ENCODE peak calls at places on chromosomes 5 and 9, in ten cellular contexts. Z, N, Y, S, M, J, D, U, Q and I are unnamed samples.

GRCh38 chr9:129026442-129027223 is 1.5 kb downstream of the SH3GLB2 start:
- DNase-seq in Z (no peak), N (no peak), Y (peak), S (peak), M (peak), J (no peak), D (no peak), U (no peak), Q (no peak), I (no peak)

GRCh38 chr5:74575741-74576538 is 64.6 kb downstream of the ENC1 start:
- DNase-seq in Z (peak), N (no peak), Y (no peak), S (no peak), M (peak), J (no peak), D (no peak), U (no peak), Q (no peak), I (no peak)

GRCh38 chr5:73363911-73364730 is 84.5 kb downstream of the FOXD1 start:
- DNase-seq in Z (peak), N (no peak), Y (no peak), S (no peak), M (no peak), J (no peak), D (no peak), U (no peak), Q (no peak), I (no peak)

GRCh38 chr5:180640301-180640764 is 9.1 kb downstream of the FLT4 start:
- DNase-seq in Z (no peak), N (no peak), Y (no peak), S (peak), M (no peak), J (no peak), D (no peak), U (no peak), Q (no peak), I (no peak)

GRCh38 chr5:81755320-81755719 is 4.4 kb upstream of the SSBP2 start:
- DNase-seq in Z (peak), N (no peak), Y (peak), S (no peak), M (no peak), J (no peak), D (no peak), U (no peak), Q (no peak), I (no peak)

GRCh38 chr5:62486672-62487071 is 74.1 kb downstream of the IPO11 start:
- DNase-seq in Z (no peak), N (no peak), Y (no peak), S (no peak), M (no peak), J (no peak), D (no peak), U (no peak), Q (no peak), I (no peak)

GRCh38 chr9:116030532-116030931 is 123.1 kb upstream of the PAPPA start:
- DNase-seq in Z (no peak), N (no peak), Y (no peak), S (no peak), M (no peak), J (no peak), D (no peak), U (no peak), Q (no peak), I (no peak)

GRCh38 chr5:131406997-131407638 is 143.3 kb downstream of the CDC42SE2 start:
- DNase-seq in Z (no peak), N (no peak), Y (no peak), S (no peak), M (no peak), J (no peak), D (no peak), U (no peak), Q (no peak), I (no peak)

GRCh38 chr5:28328691-28329090 is 1290.3 kb upstream of the CDH9 start:
- DNase-seq in Z (no peak), N (no peak), Y (no peak), S (no peak), M (no peak), J (no peak), D (no peak), U (no peak), Q (no peak), I (no peak)

GRCh38 chr5:127582723-127583370 is 65.4 kb downstream of the PRRC1 start:
- DNase-seq in Z (no peak), N (no peak), Y (no peak), S (no peak), M (no peak), J (no peak), D (no peak), U (no peak), Q (no peak), I (no peak)

GRCh38 chr9:14358523-14358922 is 44.6 kb upstream of the NFIB start:
- DNase-seq in Z (no peak), N (no peak), Y (no peak), S (no peak), M (no peak), J (no peak), D (no peak), U (no peak), Q (no peak), I (no peak)

GRCh38 chr5:591746-592145 is 20.4 kb upstream of the CEP72 start:
- DNase-seq in Z (no peak), N (no peak), Y (no peak), S (no peak), M (no peak), J (no peak), D (no peak), U (peak), Q (no peak), I (no peak)

GRCh38 chr5:175590471-175590881 is 67.4 kb upstream of the HRH2 start:
- DNase-seq in Z (no peak), N (no peak), Y (no peak), S (no peak), M (no peak), J (no peak), D (no peak), U (peak), Q (no peak), I (no peak)

GRCh38 chr5:76041863-76042262 is 41.3 kb upstream of the SV2C start:
- DNase-seq in Z (no peak), N (no peak), Y (no peak), S (peak), M (no peak), J (no peak), D (no peak), U (no peak), Q (no peak), I (no peak)

GRCh38 chr5:131212471-131213021 is 41.8 kb downstream of the LYRM7 start:
- DNase-seq in Z (no peak), N (no peak), Y (no peak), S (no peak), M (no peak), J (no peak), D (peak), U (no peak), Q (peak), I (peak)

GRCh38 chr9:83625120-83625710 is 2.3 kb downstream of the IDNK start:
- DNase-seq in Z (no peak), N (no peak), Y (no peak), S (no peak), M (no peak), J (no peak), D (no peak), U (no peak), Q (no peak), I (no peak)

GRCh38 chr9:77851862-77852602 is 179.6 kb downstream of the GNAQ start:
- DNase-seq in Z (no peak), N (no peak), Y (no peak), S (no peak), M (no peak), J (no peak), D (no peak), U (no peak), Q (no peak), I (no peak)

GRCh38 chr9:14517154-14517906 is 175.9 kb downstream of the ZDHHC21 start:
- DNase-seq in Z (no peak), N (no peak), Y (no peak), S (no peak), M (peak), J (no peak), D (no peak), U (no peak), Q (no peak), I (no peak)

GRCh38 chr5:68545636-68546325 is 330.2 kb downstream of the PIK3R1 start:
- DNase-seq in Z (no peak), N (no peak), Y (no peak), S (no peak), M (no peak), J (no peak), D (no peak), U (no peak), Q (no peak), I (no peak)

GRCh38 chr9:135079018-135079417 is 8.4 kb upstream of the OLFM1 start:
- DNase-seq in Z (no peak), N (no peak), Y (no peak), S (no peak), M (no peak), J (no peak), D (no peak), U (peak), Q (no peak), I (no peak)

GRCh38 chr5:157306690-157307089 is 40.8 kb downstream of the CYFIP2 start:
- DNase-seq in Z (no peak), N (peak), Y (no peak), S (no peak), M (no peak), J (no peak), D (no peak), U (peak), Q (no peak), I (no peak)

GRCh38 chr5:41637869-41638268 is 127.5 kb upstream of the PLCXD3 start:
- DNase-seq in Z (no peak), N (no peak), Y (no peak), S (no peak), M (no peak), J (no peak), D (no peak), U (no peak), Q (no peak), I (no peak)

GRCh38 chr5:163917741-163918140 is 412.3 kb downstream of the MAT2B start:
- DNase-seq in Z (no peak), N (no peak), Y (no peak), S (no peak), M (no peak), J (no peak), D (no peak), U (no peak), Q (no peak), I (no peak)

GRCh38 chr9:136095495-136096058 is 488 bp upstream of the NACC2 start:
- DNase-seq in Z (no peak), N (no peak), Y (no peak), S (peak), M (no peak), J (no peak), D (no peak), U (no peak), Q (no peak), I (no peak)

GRCh38 chr9:36214571-36214970 is 23.9 kb downstream of the CLTA start:
- DNase-seq in Z (peak), N (no peak), Y (no peak), S (no peak), M (no peak), J (no peak), D (no peak), U (no peak), Q (no peak), I (no peak)

GRCh38 chr9:105438136-105438839 is 9.5 kb upstream of the FSD1L start:
- DNase-seq in Z (peak), N (no peak), Y (no peak), S (no peak), M (no peak), J (no peak), D (no peak), U (no peak), Q (no peak), I (no peak)

GRCh38 chr5:88882321-88883038 is 504 bp downstream of the MEF2C start:
- DNase-seq in Z (no peak), N (no peak), Y (no peak), S (no peak), M (no peak), J (no peak), D (no peak), U (no peak), Q (no peak), I (no peak)

GRCh38 chr5:57276353-57276752 is 102.5 kb downstream of the GPBP1 start:
- DNase-seq in Z (no peak), N (no peak), Y (no peak), S (no peak), M (no peak), J (no peak), D (no peak), U (no peak), Q (no peak), I (no peak)

GRCh38 chr9:4666042-4666699 is at the start of gene SPATA6L:
- DNase-seq in Z (peak), N (peak), Y (peak), S (peak), M (peak), J (peak), D (no peak), U (peak), Q (peak), I (peak)

GRCh38 chr9:111926421-111926875 is 29.8 kb downstream of the UGCG start:
- DNase-seq in Z (peak), N (peak), Y (no peak), S (peak), M (no peak), J (no peak), D (peak), U (no peak), Q (peak), I (peak)

DNA sequence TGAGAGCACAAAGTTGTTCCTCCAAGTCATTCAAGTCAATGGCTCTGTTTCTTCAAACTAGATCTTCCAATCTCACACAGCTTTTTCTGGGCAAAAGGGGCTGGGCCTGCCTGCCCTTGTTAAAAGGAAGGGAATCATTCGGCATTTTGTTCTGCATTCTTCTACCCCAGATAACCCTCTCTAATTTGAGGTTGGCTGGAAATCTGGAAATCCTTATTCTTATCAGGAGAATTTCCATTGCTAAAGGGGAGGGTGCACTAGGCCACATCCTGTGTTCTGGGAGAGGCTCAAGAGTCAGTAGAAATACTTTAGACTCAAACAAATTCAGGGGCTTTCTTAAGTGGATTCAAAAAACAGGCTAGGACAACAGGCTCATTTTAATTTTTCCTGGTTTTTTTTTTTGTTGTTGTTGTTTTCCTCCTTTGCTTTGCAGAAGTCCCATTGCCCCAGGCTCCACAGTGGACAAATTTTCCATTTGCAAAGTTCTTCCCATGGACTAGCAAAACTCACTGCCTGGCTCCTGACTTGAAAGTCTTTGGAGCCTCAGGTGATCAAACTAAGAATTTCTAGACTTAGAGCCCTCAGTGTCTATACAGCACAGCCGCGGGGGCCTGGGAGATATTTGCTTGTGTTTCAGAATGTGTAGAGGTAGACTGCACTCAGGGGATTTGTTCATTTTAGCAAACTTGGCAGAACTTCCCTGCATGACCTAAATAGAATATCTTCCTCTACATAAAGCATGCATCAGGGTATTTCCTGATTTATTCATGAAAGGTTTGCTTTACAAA is 384.5 kb upstream of the ZNF462 start:
- DNase-seq in Z (no peak), N (no peak), Y (no peak), S (no peak), M (no peak), J (no peak), D (no peak), U (no peak), Q (no peak), I (no peak)
- TF ChIP-seq CTCF in Z (no peak), N (no peak), Y (no peak), S (no peak), M (no peak), J (no peak), D (no peak), U (no peak), Q (no peak), I (no peak)

GRCh38 chr5:87541033-87541432 is 128.3 kb upstream of the CCNH start:
- DNase-seq in Z (no peak), N (no peak), Y (peak), S (no peak), M (peak), J (no peak), D (no peak), U (no peak), Q (no peak), I (no peak)
- TF ChIP-seq CTCF in Z (no peak), N (no peak), Y (no peak), S (no peak), M (no peak), J (no peak), D (no peak), U (no peak), Q (no peak), I (no peak)

DNA sequence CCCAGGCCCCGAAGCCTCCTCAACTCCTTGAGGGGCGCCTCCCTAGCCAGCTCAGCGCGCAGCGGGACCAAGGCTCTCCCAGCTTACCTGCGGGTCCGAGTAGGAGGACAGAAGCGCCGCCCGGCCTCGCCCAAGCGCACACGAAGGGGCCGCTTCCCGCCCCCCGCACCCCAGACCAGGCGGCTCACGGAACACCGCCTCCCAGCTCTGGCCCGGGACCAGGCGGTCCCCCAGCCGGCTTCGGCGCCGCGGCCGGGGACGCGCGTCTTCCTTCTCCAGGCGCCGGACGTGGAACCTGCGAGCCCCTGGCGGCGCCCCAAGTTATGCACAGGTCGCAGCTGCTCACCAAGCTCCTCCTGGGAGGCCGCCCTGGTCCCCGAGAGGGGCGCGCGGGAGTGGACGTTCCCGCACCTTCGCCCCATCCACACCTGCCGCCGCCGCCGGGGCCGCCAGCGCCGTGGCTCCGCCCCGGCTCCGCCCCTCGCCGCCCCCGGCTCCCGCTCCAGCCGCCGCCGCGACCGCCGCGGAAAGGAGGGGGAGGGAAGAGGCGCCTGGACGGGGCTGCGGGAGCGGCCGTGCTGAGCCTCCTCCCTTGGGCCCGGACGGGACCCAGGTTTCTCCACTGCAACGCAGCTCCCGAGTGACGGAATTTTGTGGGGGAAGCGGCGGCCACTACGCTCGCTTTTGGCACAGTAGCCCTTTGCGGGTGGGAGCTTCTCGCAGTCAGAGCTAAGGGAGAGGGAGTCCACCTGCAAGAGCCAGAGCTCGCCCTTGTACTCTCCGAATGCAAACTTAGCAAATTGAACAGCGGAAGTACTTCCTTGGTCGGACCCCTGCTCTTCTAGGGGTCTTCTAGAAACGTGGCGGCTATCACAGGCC is 77.5 kb upstream of the IFNE start:
- DNase-seq in Z (peak), N (peak), Y (peak), S (peak), M (peak), J (peak), D (no peak), U (peak), Q (peak), I (peak)
- TF ChIP-seq CTCF in Z (no peak), N (no peak), Y (no peak), S (no peak), M (no peak), J (peak), D (no peak), U (no peak), Q (no peak), I (no peak)

DNA sequence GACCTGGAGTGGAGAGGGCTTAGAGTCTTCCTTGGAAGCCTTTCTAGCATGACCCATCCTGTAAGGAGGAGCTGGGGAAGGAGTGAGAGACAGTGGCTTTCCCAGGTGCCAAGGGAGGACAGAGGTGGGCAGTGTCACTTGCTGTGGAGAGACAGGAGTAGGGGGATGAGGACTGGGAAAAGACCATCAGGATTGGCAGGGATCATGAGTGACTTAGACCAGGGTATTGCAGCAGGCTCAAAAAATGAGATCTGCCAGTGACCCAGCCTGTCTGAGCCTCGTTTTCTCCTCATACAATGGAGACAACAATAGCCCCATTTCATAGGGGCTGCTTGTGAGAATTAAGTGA is 2.4 kb downstream of the TMOD1 start:
- DNase-seq in Z (no peak), N (no peak), Y (no peak), S (no peak), M (peak), J (no peak), D (no peak), U (no peak), Q (no peak), I (no peak)
- TF ChIP-seq CTCF in Z (no peak), N (no peak), Y (no peak), S (no peak), M (no peak), J (no peak), D (no peak), U (no peak), Q (no peak), I (no peak)

GRCh38 chr9:79512251-79512650 is 59.5 kb upstream of the TLE4 start:
- DNase-seq in Z (no peak), N (no peak), Y (no peak), S (no peak), M (no peak), J (no peak), D (no peak), U (no peak), Q (no peak), I (no peak)
- TF ChIP-seq CTCF in Z (no peak), N (no peak), Y (no peak), S (no peak), M (no peak), J (no peak), D (no peak), U (no peak), Q (no peak), I (no peak)